ENCODE peak calls at places on chromosomes 6 and 20, in nine cellular contexts. O is HL-60, J is prostate gland, W is K562, P is GM23338, A is transverse colon, V is HCT116, Y is breast epithelium, B is vagina. Q is an unnamed sample.

GRCh38 chr6:124977067-124977908 is 15.1 kb downstream of the RNF217 start:
- DNase-seq in O (no peak), W (no peak), J (no peak), Y (no peak), A (no peak), V (no peak), P (no peak), B (no peak), Q (no peak)

GRCh38 chr20:6232436-6232835 is 109.6 kb upstream of the FERMT1 start:
- DNase-seq in Y (no peak), B (no peak), V (no peak), W (no peak), P (no peak), J (no peak), A (no peak), O (no peak), Q (no peak)

GRCh38 chr20:1721687-1722512 is 64.3 kb upstream of the SIRPG start:
- DNase-seq in P (peak), A (peak), B (peak), V (no peak), J (no peak), W (no peak), Y (no peak), O (no peak), Q (no peak)

GRCh38 chr6:3230275-3231212 is 3.1 kb upstream of the TUBB2B start:
- DNase-seq in W (no peak), O (no peak), A (no peak), P (peak), V (no peak), Y (no peak), J (no peak), B (no peak), Q (no peak)

GRCh38 chr6:49205526-49205925 is 257.5 kb downstream of the MMUT start:
- DNase-seq in Y (no peak), O (no peak), A (no peak), V (no peak), W (no peak), P (no peak), J (no peak), B (no peak), Q (no peak)

GRCh38 chr6:3405182-3405518 is 51.7 kb downstream of the SLC22A23 start:
- DNase-seq in W (no peak), O (no peak), V (no peak), P (no peak), Y (no peak), A (no peak), B (no peak), J (no peak), Q (no peak)

GRCh38 chr20:34033903-34034302 is 40.2 kb downstream of the RALY start:
- DNase-seq in A (no peak), O (no peak), W (no peak), Y (no peak), V (no peak), P (no peak), J (no peak), B (no peak), Q (no peak)

GRCh38 chr20:36582322-36582721 is 8.9 kb downstream of the TGIF2 start:
- DNase-seq in Y (no peak), V (no peak), J (no peak), W (no peak), O (no peak), B (no peak), P (no peak), A (no peak), Q (no peak)

GRCh38 chr20:62489940-62490263 is 14.1 kb upstream of the GATA5 start:
- DNase-seq in W (no peak), O (no peak), V (no peak), P (no peak), J (no peak), Y (no peak), A (no peak), B (no peak), Q (peak)

GRCh38 chr6:5998741-5999687 is 7.7 kb downstream of the NRN1 start:
- DNase-seq in W (no peak), V (no peak), A (no peak), P (peak), J (no peak), B (no peak), Y (no peak), O (no peak), Q (no peak)

GRCh38 chr6:5996701-5997419 is 9.9 kb downstream of the NRN1 start:
- DNase-seq in V (no peak), O (no peak), A (no peak), J (no peak), B (no peak), P (peak), Y (no peak), W (no peak), Q (peak)

GRCh38 chr6:5999688-6000608 is 6.8 kb downstream of the NRN1 start:
- DNase-seq in P (peak), B (no peak), W (no peak), V (no peak), Y (no peak), O (no peak), A (no peak), J (no peak), Q (no peak)

GRCh38 chr6:5997420-5998093 is 9.2 kb downstream of the NRN1 start:
- DNase-seq in B (no peak), Y (no peak), P (peak), J (no peak), W (no peak), V (no peak), A (no peak), O (no peak), Q (no peak)

DNA sequence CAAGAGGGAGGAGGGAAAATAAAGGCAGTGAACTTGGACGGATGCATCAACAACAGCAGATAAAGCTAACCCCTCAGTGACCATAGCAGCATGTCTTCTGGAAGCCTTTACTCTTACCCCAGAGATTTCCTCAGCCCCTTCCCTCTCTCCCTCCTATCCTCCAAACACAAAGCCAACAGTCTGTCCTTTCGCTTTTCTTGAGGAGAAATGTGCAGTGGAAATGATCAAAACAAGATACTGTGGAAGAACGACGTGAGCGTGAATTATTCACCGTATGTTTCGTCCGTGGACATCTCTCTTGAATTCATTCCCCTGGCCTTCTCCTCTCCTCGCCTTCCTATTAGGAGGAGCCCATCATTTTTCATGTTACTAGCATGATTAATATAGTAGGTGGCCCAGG is 8.5 kb downstream of the NRN1 start:
- DNase-seq in B (no peak), A (no peak), Y (no peak), J (no peak), P (no peak), V (no peak), O (no peak), W (no peak), Q (no peak)
- H3K27ac ChIP-seq in B (no peak), A (no peak), Y (no peak), J (no peak), P (no peak), V (no peak), O (no peak), W (no peak), Q (no peak)

GRCh38 chr6:33142501-33142900 is 49.8 kb downstream of the COL11A2 start:
- DNase-seq in V (no peak), Y (no peak), W (no peak), O (no peak), B (no peak), J (no peak), A (no peak), P (no peak), Q (no peak)

GRCh38 chr6:33140556-33140955 is 51.7 kb downstream of the COL11A2 start:
- DNase-seq in W (no peak), V (no peak), O (no peak), B (no peak), P (no peak), Y (no peak), A (no peak), J (no peak), Q (no peak)

GRCh38 chr6:33139596-33140206 is 52.6 kb downstream of the COL11A2 start:
- DNase-seq in W (no peak), A (no peak), B (no peak), J (no peak), Y (no peak), V (no peak), O (no peak), P (no peak), Q (no peak)

GRCh38 chr6:33144373-33144772 is 47.9 kb downstream of the COL11A2 start:
- DNase-seq in V (no peak), J (peak), O (peak), P (no peak), B (no peak), W (no peak), A (no peak), Y (no peak), Q (peak)

GRCh38 chr6:33143113-33143760 is 49.0 kb downstream of the COL11A2 start:
- DNase-seq in J (no peak), A (no peak), B (no peak), V (no peak), O (no peak), W (no peak), P (peak), Y (no peak), Q (no peak)
- TF ChIP-seq CTCF in J (no peak), A (no peak), B (no peak), V (no peak), O (no peak), W (peak), P (peak), Y (no peak), Q (no peak)

DNA sequence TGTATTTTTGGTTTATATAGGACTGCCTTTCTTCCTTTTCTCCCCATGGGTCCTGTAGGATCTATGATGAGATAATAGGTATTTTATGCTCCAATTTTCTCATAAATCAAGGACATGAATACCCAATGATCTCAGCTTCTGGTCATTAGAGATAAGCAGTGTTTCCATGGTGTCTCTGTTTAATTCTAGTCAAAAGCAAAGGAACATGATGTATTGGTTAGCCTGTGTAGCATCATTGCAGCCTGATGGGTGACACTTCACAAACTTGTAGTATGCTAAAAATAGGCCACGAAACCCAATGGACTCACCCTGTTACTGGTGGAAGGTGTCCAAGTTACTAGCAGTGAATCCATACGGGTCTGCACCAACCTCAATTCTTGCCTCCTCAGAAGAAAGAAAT is 116.2 kb upstream of the SNX9 start:
- DNase-seq in J (no peak), P (no peak), W (no peak), Y (no peak), V (no peak), O (no peak), B (no peak), A (no peak), Q (no peak)
- TF ChIP-seq POLR2AphosphoS5 in J (no peak), P (no peak), W (no peak), Y (no peak), V (no peak), O (no peak), B (no peak), A (no peak), Q (no peak)

GRCh38 chr20:35478804-35479472 is 23.5 kb downstream of the CEP250 start:
- DNase-seq in B (no peak), O (no peak), A (peak), V (no peak), Y (no peak), J (no peak), P (peak), W (no peak), Q (no peak)
- H3K27ac ChIP-seq in B (no peak), O (no peak), A (no peak), V (no peak), Y (no peak), J (no peak), P (no peak), W (no peak), Q (no peak)

DNA sequence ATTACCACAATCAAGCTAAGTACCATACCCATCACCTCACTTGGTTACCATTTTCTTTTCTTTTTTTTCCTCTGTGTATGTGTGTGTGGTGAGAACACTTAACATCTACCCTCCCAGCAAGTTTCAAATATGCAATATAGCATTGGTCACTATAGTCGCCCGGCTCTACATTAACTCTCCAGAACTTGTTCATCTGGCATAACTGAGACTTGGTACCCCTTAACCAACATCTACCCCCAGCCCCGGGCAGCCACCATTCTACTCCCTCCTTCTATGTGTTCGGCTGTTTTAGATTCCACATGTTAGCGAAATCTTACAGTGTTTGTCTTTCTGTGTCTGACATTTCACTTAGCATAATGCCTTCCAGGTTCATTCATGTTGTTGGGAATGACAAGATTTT is 89.0 kb upstream of the TOP1 start:
- DNase-seq in J (no peak), B (no peak), V (no peak), Y (no peak), O (no peak), P (no peak), A (no peak), W (no peak), Q (no peak)
- TF ChIP-seq CTCF in J (no peak), B (no peak), V (no peak), Y (no peak), O (no peak), P (no peak), A (no peak), W (no peak), Q (no peak)

GRCh38 chr20:43459022-43459942 is 1.6 kb downstream of the SRSF6 start:
- DNase-seq in A (peak), Y (no peak), J (no peak), P (no peak), B (no peak), V (no peak), O (no peak), W (peak), Q (no peak)
- TF ChIP-seq POLR2AphosphoS5 in A (no peak), Y (no peak), J (no peak), P (no peak), B (no peak), V (no peak), O (no peak), W (peak), Q (no peak)

DNA sequence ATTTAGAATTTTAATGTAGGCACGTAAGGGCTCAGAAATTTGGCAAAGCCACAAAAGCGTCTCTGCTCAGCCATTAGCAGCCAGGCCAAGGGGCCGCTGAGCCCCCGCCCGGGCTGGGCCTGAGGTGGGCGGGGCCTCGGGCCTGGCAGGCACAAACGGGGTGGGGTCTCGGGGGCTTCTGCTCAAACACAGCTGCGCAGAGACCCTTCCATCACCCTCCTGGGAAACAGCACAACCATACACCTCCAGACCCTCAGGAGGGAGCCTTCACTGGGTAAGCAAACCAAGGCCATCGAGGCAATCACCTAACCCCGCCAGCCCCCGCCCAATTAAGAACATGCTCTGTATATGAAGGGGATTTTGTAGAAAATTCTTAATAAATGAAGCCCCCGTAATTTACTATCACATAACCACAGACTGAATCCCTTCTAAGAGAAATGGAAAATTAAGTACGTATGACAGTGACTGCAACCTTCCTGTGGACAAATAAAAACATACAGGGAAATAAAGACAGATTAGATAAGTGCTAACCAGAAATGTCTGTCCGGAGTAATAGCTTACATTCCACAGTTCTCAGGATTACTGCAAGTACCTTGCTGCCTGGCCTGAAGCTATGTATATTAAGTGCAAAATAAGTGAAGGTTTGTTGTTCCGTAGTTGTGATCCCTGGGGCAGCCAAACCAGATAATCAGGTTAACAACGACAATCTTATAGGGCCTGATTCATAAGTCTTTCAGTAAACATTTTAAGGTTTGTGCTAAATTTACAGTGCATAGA is 3.0 kb downstream of the NEDD9 start:
- DNase-seq in W (no peak), V (no peak), P (peak), A (no peak), O (no peak), J (peak), Y (no peak), B (no peak), Q (no peak)
- H3K27ac ChIP-seq in W (no peak), V (no peak), P (no peak), A (peak), O (no peak), J (peak), Y (peak), B (peak), Q (peak)